ENCODE peak calls at places on chromosomes 3 and 15, in eight cellular contexts. U, J, O, F, M, S, R and P are unnamed samples.

GRCh38 chr3:127673191-127674098 is 693 bp downstream of the ABTB1 start:
- DNase-seq in U (peak; percentile 30), J (peak; percentile 56), O (peak; percentile 53), F (no peak), M (peak; percentile 88), S (peak; percentile 82), R (peak; percentile 88), P (no peak)

GRCh38 chr15:40828447-40829036 is at the start of gene PPP1R14D:
- DNase-seq in U (no peak), J (no peak), O (no peak), F (peak; percentile 76), M (peak; percentile 38), S (no peak), R (no peak), P (no peak)

GRCh38 chr3:40097507-40098117 is 211.9 kb upstream of the EIF1B start:
- DNase-seq in U (no peak), J (no peak), O (no peak), F (no peak), M (no peak), S (no peak), R (no peak), P (peak; percentile 55)

GRCh38 chr3:194178693-194179092 is 42.7 kb downstream of the HES1 start:
- DNase-seq in U (no peak), J (no peak), O (no peak), F (no peak), M (no peak), S (no peak), R (no peak), P (no peak)

GRCh38 chr15:39874890-39875549 is 45.0 kb downstream of the GPR176 start:
- DNase-seq in U (peak; percentile 33), J (peak; percentile 72), O (peak; percentile 34), F (peak; percentile 31), M (no peak), S (no peak), R (no peak), P (no peak)

GRCh38 chr15:68312701-68313204 is 35.2 kb downstream of the FEM1B start:
- DNase-seq in U (no peak), J (no peak), O (no peak), F (no peak), M (peak; percentile 79), S (no peak), R (peak; percentile 80), P (no peak)

GRCh38 chr3:147191795-147192385 is 214.5 kb downstream of the ZIC4 start:
- DNase-seq in U (peak; percentile 72), J (peak; percentile 60), O (peak; percentile 46), F (peak; percentile 12), M (no peak), S (no peak), R (no peak), P (no peak)

GRCh38 chr3:73399106-73399505 is 225.6 kb downstream of the PDZRN3 start:
- DNase-seq in U (no peak), J (no peak), O (no peak), F (no peak), M (no peak), S (no peak), R (no peak), P (no peak)

GRCh38 chr15:78212546-78213424 is 21.6 kb downstream of the ACSBG1 start:
- DNase-seq in U (no peak), J (peak; percentile 22), O (no peak), F (peak; percentile 68), M (peak; percentile 92), S (no peak), R (no peak), P (no peak)

GRCh38 chr3:153274521-153274920 is 112.5 kb downstream of the RAP2B start:
- DNase-seq in U (no peak), J (no peak), O (no peak), F (no peak), M (no peak), S (no peak), R (no peak), P (no peak)

GRCh38 chr15:36567445-36567844 is 12.0 kb upstream of the CDIN1 start:
- DNase-seq in U (no peak), J (no peak), O (no peak), F (no peak), M (no peak), S (no peak), R (no peak), P (no peak)

GRCh38 chr3:66823010-66823399 is 175.1 kb upstream of the KBTBD8 start:
- DNase-seq in U (no peak), J (no peak), O (no peak), F (no peak), M (no peak), S (no peak), R (no peak), P (no peak)

GRCh38 chr3:18946524-18946923 is 201.8 kb upstream of the KCNH8 start:
- DNase-seq in U (no peak), J (peak; percentile 47), O (peak; percentile 31), F (no peak), M (no peak), S (no peak), R (no peak), P (no peak)

GRCh38 chr15:69807752-69808151 is 290.0 kb downstream of the TLE3 start:
- DNase-seq in U (no peak), J (no peak), O (no peak), F (no peak), M (no peak), S (peak; percentile 64), R (no peak), P (no peak)

GRCh38 chr15:100807028-100807427 is 72.6 kb upstream of the ALDH1A3 start:
- DNase-seq in U (no peak), J (no peak), O (no peak), F (peak; percentile 5), M (no peak), S (no peak), R (no peak), P (no peak)

GRCh38 chr15:57025264-57025939 is 107.0 kb downstream of the TCF12 start:
- DNase-seq in U (no peak), J (no peak), O (no peak), F (no peak), M (no peak), S (no peak), R (no peak), P (no peak)

GRCh38 chr3:41345788-41346187 is 146.5 kb downstream of the CTNNB1 start:
- DNase-seq in U (no peak), J (no peak), O (no peak), F (no peak), M (no peak), S (no peak), R (no peak), P (no peak)

GRCh38 chr15:47443839-47444238 is 273.5 kb upstream of the SEMA6D start:
- DNase-seq in U (no peak), J (no peak), O (no peak), F (no peak), M (no peak), S (no peak), R (no peak), P (no peak)

GRCh38 chr3:160893207-160893606 is 137.2 kb downstream of the PPM1L start:
- DNase-seq in U (no peak), J (peak; percentile 16), O (no peak), F (no peak), M (no peak), S (no peak), R (no peak), P (no peak)

GRCh38 chr3:30686176-30686575 is 79.8 kb downstream of the TGFBR2 start:
- DNase-seq in U (no peak), J (no peak), O (no peak), F (no peak), M (no peak), S (no peak), R (no peak), P (no peak)

GRCh38 chr15:20357139-20358065 is 184.2 kb downstream of the GOLGA6L6 start:
- DNase-seq in U (no peak), J (no peak), O (no peak), F (no peak), M (peak; percentile 88), S (peak; percentile 59), R (peak; percentile 95), P (peak; percentile 89)

GRCh38 chr3:112395166-112395894 is 62.4 kb downstream of the CD200 start:
- DNase-seq in U (peak; percentile 27), J (no peak), O (no peak), F (no peak), M (no peak), S (no peak), R (no peak), P (no peak)

GRCh38 chr15:101092186-101092866 is 159.5 kb downstream of the CHSY1 start:
- DNase-seq in U (no peak), J (no peak), O (no peak), F (no peak), M (no peak), S (no peak), R (no peak), P (no peak)

GRCh38 chr15:91853968-91854943 is 748 bp downstream of the SLCO3A1 start:
- DNase-seq in U (peak; percentile 70), J (peak; percentile 35), O (peak; percentile 60), F (peak; percentile 29), M (peak; percentile 89), S (peak; percentile 73), R (peak; percentile 84), P (peak; percentile 91)

GRCh38 chr3:164851905-164852304 is 226.4 kb downstream of the SI start:
- DNase-seq in U (no peak), J (no peak), O (no peak), F (no peak), M (no peak), S (no peak), R (no peak), P (no peak)

GRCh38 chr3:184907941-184908649 is 96.1 kb downstream of the VPS8 start:
- DNase-seq in U (no peak), J (no peak), O (no peak), F (no peak), M (peak; percentile 78), S (no peak), R (no peak), P (no peak)

GRCh38 chr15:62469478-62469873 is 304.4 kb upstream of the C2CD4B start:
- DNase-seq in U (no peak), J (no peak), O (no peak), F (no peak), M (peak; percentile 35), S (no peak), R (no peak), P (no peak)

GRCh38 chr3:154791611-154792010 is 288.5 kb upstream of the MME start:
- DNase-seq in U (no peak), J (no peak), O (no peak), F (no peak), M (no peak), S (no peak), R (no peak), P (no peak)

GRCh38 chr15:67149859-67150824 is 84.7 kb downstream of the SMAD3 start:
- DNase-seq in U (peak; percentile 23), J (no peak), O (peak; percentile 67), F (peak; percentile 57), M (peak; percentile 92), S (no peak), R (peak; percentile 92), P (no peak)

GRCh38 chr15:65372787-65373067 is 5.1 kb downstream of the IGDCC3 start:
- DNase-seq in U (no peak), J (peak; percentile 97), O (no peak), F (no peak), M (peak; percentile 64), S (no peak), R (no peak), P (no peak)

GRCh38 chr3:118817748-118818165 is 216.9 kb downstream of the IGSF11 start:
- DNase-seq in U (peak; percentile 47), J (peak; percentile 71), O (peak; percentile 62), F (peak; percentile 44), M (no peak), S (no peak), R (no peak), P (peak; percentile 17)

GRCh38 chr3:152205097-152205593 is 63.6 kb upstream of the MBNL1 start:
- DNase-seq in U (no peak), J (no peak), O (no peak), F (no peak), M (no peak), S (no peak), R (no peak), P (no peak)